ENCODE peak calls at places on chromosome 11, in seven cellular contexts. One of them, this sample, is unnamed.

GRCh38 chr11:128269466-128269865 is 317.9 kb downstream of the ETS1 start:
- DNase-seq in IMR-90: peak; percentile 24
- DNase-seq in endothelial cell of umbilical vein: no peak
- DNase-seq in ovary: no peak
- DNase-seq in A673: no peak
- DNase-seq in psoas muscle: no peak
- DNase-seq in stomach: no peak
- DNase-seq in this sample: no peak

GRCh38 chr11:70471254-70471653 is 72.9 kb downstream of the CTTN start:
- DNase-seq in IMR-90: no peak
- DNase-seq in endothelial cell of umbilical vein: peak; percentile 35
- DNase-seq in ovary: no peak
- DNase-seq in A673: peak; percentile 73
- DNase-seq in psoas muscle: no peak
- DNase-seq in stomach: no peak
- DNase-seq in this sample: peak; percentile 74

GRCh38 chr11:68497761-68498160 is 37.2 kb downstream of the PPP6R3 start:
- DNase-seq in IMR-90: no peak
- DNase-seq in endothelial cell of umbilical vein: no peak
- DNase-seq in ovary: no peak
- DNase-seq in A673: no peak
- DNase-seq in psoas muscle: no peak
- DNase-seq in stomach: no peak
- DNase-seq in this sample: no peak

GRCh38 chr11:31725176-31725575 is 85.9 kb downstream of the PAX6 start:
- DNase-seq in IMR-90: peak; percentile 2
- DNase-seq in endothelial cell of umbilical vein: no peak
- DNase-seq in ovary: no peak
- DNase-seq in A673: no peak
- DNase-seq in psoas muscle: no peak
- DNase-seq in stomach: no peak
- DNase-seq in this sample: no peak

GRCh38 chr11:75202195-75202594 is 38.4 kb upstream of the TPBGL start:
- DNase-seq in IMR-90: no peak
- DNase-seq in endothelial cell of umbilical vein: no peak
- DNase-seq in ovary: no peak
- DNase-seq in A673: no peak
- DNase-seq in psoas muscle: no peak
- DNase-seq in stomach: no peak
- DNase-seq in this sample: no peak

GRCh38 chr11:72293391-72293790 is 49.4 kb upstream of the PHOX2A start:
- DNase-seq in IMR-90: no peak
- DNase-seq in endothelial cell of umbilical vein: no peak
- DNase-seq in ovary: no peak
- DNase-seq in A673: no peak
- DNase-seq in psoas muscle: no peak
- DNase-seq in stomach: no peak
- DNase-seq in this sample: no peak

GRCh38 chr11:10638285-10638684 is 55.3 kb downstream of the IRAG1 start:
- DNase-seq in IMR-90: no peak
- DNase-seq in endothelial cell of umbilical vein: no peak
- DNase-seq in ovary: no peak
- DNase-seq in A673: no peak
- DNase-seq in psoas muscle: no peak
- DNase-seq in stomach: no peak
- DNase-seq in this sample: no peak

GRCh38 chr11:134266841-134267251 is 9.3 kb upstream of the GLB1L3 start:
- DNase-seq in IMR-90: peak; percentile 72
- DNase-seq in endothelial cell of umbilical vein: no peak
- DNase-seq in ovary: no peak
- DNase-seq in A673: no peak
- DNase-seq in psoas muscle: no peak
- DNase-seq in stomach: no peak
- DNase-seq in this sample: no peak

GRCh38 chr11:108112059-108112458 is 9.3 kb upstream of the ACAT1 start:
- DNase-seq in IMR-90: peak; percentile 86
- DNase-seq in endothelial cell of umbilical vein: no peak
- DNase-seq in ovary: no peak
- DNase-seq in A673: no peak
- DNase-seq in psoas muscle: no peak
- DNase-seq in stomach: no peak
- DNase-seq in this sample: no peak

GRCh38 chr11:45022294-45023064 is 71.8 kb upstream of the TP53I11 start:
- DNase-seq in IMR-90: peak; percentile 20
- DNase-seq in endothelial cell of umbilical vein: no peak
- DNase-seq in ovary: no peak
- DNase-seq in A673: no peak
- DNase-seq in psoas muscle: no peak
- DNase-seq in stomach: no peak
- DNase-seq in this sample: no peak

GRCh38 chr11:122617297-122617696 is 38.2 kb upstream of the UBASH3B start:
- DNase-seq in IMR-90: peak; percentile 4
- DNase-seq in endothelial cell of umbilical vein: no peak
- DNase-seq in ovary: no peak
- DNase-seq in A673: no peak
- DNase-seq in psoas muscle: no peak
- DNase-seq in stomach: no peak
- DNase-seq in this sample: no peak

GRCh38 chr11:120894207-120894989 is 129.5 kb upstream of the TBCEL start:
- DNase-seq in IMR-90: no peak
- DNase-seq in endothelial cell of umbilical vein: no peak
- DNase-seq in ovary: no peak
- DNase-seq in A673: peak; percentile 18
- DNase-seq in psoas muscle: peak; percentile 20
- DNase-seq in stomach: no peak
- DNase-seq in this sample: no peak

GRCh38 chr11:68810164-68810563 is 31.6 kb downstream of the CPT1A start:
- DNase-seq in IMR-90: no peak
- DNase-seq in endothelial cell of umbilical vein: no peak
- DNase-seq in ovary: no peak
- DNase-seq in A673: peak; percentile 64
- DNase-seq in psoas muscle: peak; percentile 80
- DNase-seq in stomach: peak; percentile 54
- DNase-seq in this sample: no peak

GRCh38 chr11:64994318-64994717 is 2.5 kb downstream of the BATF2 start:
- DNase-seq in IMR-90: no peak
- DNase-seq in endothelial cell of umbilical vein: no peak
- DNase-seq in ovary: no peak
- DNase-seq in A673: no peak
- DNase-seq in psoas muscle: no peak
- DNase-seq in stomach: no peak
- DNase-seq in this sample: no peak

GRCh38 chr11:64987998-64988854 is 8.5 kb downstream of the BATF2 start:
- DNase-seq in IMR-90: no peak
- DNase-seq in endothelial cell of umbilical vein: no peak
- DNase-seq in ovary: no peak
- DNase-seq in A673: no peak
- DNase-seq in psoas muscle: no peak
- DNase-seq in stomach: no peak
- DNase-seq in this sample: no peak

GRCh38 chr11:64990222-64990918 is 6.4 kb downstream of the BATF2 start:
- DNase-seq in IMR-90: no peak
- DNase-seq in endothelial cell of umbilical vein: peak; percentile 52
- DNase-seq in ovary: no peak
- DNase-seq in A673: no peak
- DNase-seq in psoas muscle: peak; percentile 45
- DNase-seq in stomach: no peak
- DNase-seq in this sample: no peak

GRCh38 chr11:64989416-64989815 is 7.4 kb downstream of the BATF2 start:
- DNase-seq in IMR-90: no peak
- DNase-seq in endothelial cell of umbilical vein: no peak
- DNase-seq in ovary: no peak
- DNase-seq in A673: no peak
- DNase-seq in psoas muscle: no peak
- DNase-seq in stomach: no peak
- DNase-seq in this sample: no peak
- H3K4me3 ChIP-seq in IMR-90: no peak overlapping the region
- H3K4me3 ChIP-seq in endothelial cell of umbilical vein: no peak overlapping the region
- H3K4me3 ChIP-seq in ovary: no peak overlapping the region
- H3K4me3 ChIP-seq in A673: no peak overlapping the region
- H3K4me3 ChIP-seq in psoas muscle: peak overlapping the region; percentile 50
- H3K4me3 ChIP-seq in stomach: peak overlapping the region; percentile 24
- H3K4me3 ChIP-seq in this sample: no peak overlapping the region

DNA sequence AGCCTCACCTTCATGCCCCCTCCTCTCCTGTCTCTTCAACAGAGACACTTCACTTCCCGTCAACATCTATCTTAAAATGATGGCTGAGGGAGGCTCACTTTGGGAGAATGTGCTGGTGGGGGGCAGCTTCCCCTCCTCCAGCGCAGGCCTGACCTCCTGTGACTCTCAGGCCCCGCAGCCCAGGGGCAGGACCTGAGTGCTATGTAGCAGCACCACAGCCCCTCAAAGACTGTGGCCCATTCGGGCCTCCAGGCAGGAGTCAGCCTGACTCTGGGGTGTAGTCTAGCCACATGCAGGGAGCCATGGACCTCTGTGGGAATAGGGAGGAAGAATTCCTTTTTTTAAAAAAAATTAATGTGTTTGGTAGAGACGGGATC is 43.7 kb downstream of the DKK3 start:
- DNase-seq in IMR-90: no peak
- DNase-seq in endothelial cell of umbilical vein: no peak
- DNase-seq in ovary: no peak
- DNase-seq in A673: no peak
- DNase-seq in psoas muscle: no peak
- DNase-seq in stomach: no peak
- DNase-seq in this sample: no peak
- H3K36me3 ChIP-seq in IMR-90: peaks cover 59% of the 10 kb centered on the region
- H3K36me3 ChIP-seq in endothelial cell of umbilical vein: no peaks in the 10 kb centered on the region
- H3K36me3 ChIP-seq in ovary: no peaks in the 10 kb centered on the region
- H3K36me3 ChIP-seq in A673: no peaks in the 10 kb centered on the region
- H3K36me3 ChIP-seq in psoas muscle: no peaks in the 10 kb centered on the region
- H3K36me3 ChIP-seq in stomach: no peaks in the 10 kb centered on the region
- H3K36me3 ChIP-seq in this sample: peaks cover 95% of the 10 kb centered on the region

DNA sequence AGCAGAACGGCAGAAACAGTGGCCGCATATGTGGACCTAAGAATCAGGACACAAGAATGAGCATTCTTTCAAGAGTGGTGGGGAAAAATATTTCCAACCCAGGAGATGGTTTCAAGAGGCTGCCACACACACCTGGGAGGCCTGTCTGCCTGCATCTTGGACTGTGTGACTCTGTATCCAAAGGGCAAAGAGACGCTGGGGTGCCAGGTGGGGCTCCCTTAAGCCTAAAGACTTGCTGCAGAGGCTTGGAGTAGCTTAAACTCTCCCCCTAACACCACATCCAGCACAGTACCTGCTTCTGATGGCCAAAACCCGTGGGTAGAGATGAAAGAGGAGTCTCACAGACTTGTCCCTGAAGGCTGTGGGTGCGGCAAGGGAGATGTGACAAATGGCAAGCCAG is 3.5 kb downstream of the CXCR5 start:
- DNase-seq in IMR-90: no peak
- DNase-seq in endothelial cell of umbilical vein: no peak
- DNase-seq in ovary: no peak
- DNase-seq in A673: no peak
- DNase-seq in psoas muscle: no peak
- DNase-seq in stomach: no peak
- DNase-seq in this sample: no peak
- H3K4me3 ChIP-seq in IMR-90: no peak overlapping the region
- H3K4me3 ChIP-seq in endothelial cell of umbilical vein: no peak overlapping the region
- H3K4me3 ChIP-seq in ovary: no peak overlapping the region
- H3K4me3 ChIP-seq in A673: no peak overlapping the region
- H3K4me3 ChIP-seq in psoas muscle: no peak overlapping the region
- H3K4me3 ChIP-seq in stomach: no peak overlapping the region
- H3K4me3 ChIP-seq in this sample: no peak overlapping the region

GRCh38 chr11:62338218-62338617 is 970 bp downstream of the ASRGL1 start:
- DNase-seq in IMR-90: no peak
- DNase-seq in endothelial cell of umbilical vein: no peak
- DNase-seq in ovary: no peak
- DNase-seq in A673: no peak
- DNase-seq in psoas muscle: no peak
- DNase-seq in stomach: no peak
- DNase-seq in this sample: no peak

GRCh38 chr11:62337682-62338181 is 484 bp downstream of the ASRGL1 start:
- DNase-seq in IMR-90: no peak
- DNase-seq in endothelial cell of umbilical vein: peak; percentile 45
- DNase-seq in ovary: peak; percentile 26
- DNase-seq in A673: peak; percentile 32
- DNase-seq in psoas muscle: no peak
- DNase-seq in stomach: peak; percentile 38
- DNase-seq in this sample: peak; percentile 53

GRCh38 chr11:62336949-62337681 is at the start of gene ASRGL1:
- DNase-seq in IMR-90: peak; percentile 15
- DNase-seq in endothelial cell of umbilical vein: peak; percentile 77
- DNase-seq in ovary: peak; percentile 82
- DNase-seq in A673: peak; percentile 80
- DNase-seq in psoas muscle: peak; percentile 89
- DNase-seq in stomach: peak; percentile 94
- DNase-seq in this sample: peak; percentile 57

GRCh38 chr11:62333768-62334167 is 3.5 kb upstream of the ASRGL1 start:
- DNase-seq in IMR-90: no peak
- DNase-seq in endothelial cell of umbilical vein: no peak
- DNase-seq in ovary: no peak
- DNase-seq in A673: no peak
- DNase-seq in psoas muscle: no peak
- DNase-seq in stomach: no peak
- DNase-seq in this sample: no peak
- H3K36me3 ChIP-seq in IMR-90: no peaks in the 10 kb centered on the region
- H3K36me3 ChIP-seq in endothelial cell of umbilical vein: no peaks in the 10 kb centered on the region
- H3K36me3 ChIP-seq in ovary: no peaks in the 10 kb centered on the region
- H3K36me3 ChIP-seq in A673: no peaks in the 10 kb centered on the region
- H3K36me3 ChIP-seq in psoas muscle: no peaks in the 10 kb centered on the region
- H3K36me3 ChIP-seq in stomach: no peaks in the 10 kb centered on the region
- H3K36me3 ChIP-seq in this sample: no peaks in the 10 kb centered on the region

GRCh38 chr11:66123902-66124301 is 53.8 kb downstream of the PACS1 start:
- DNase-seq in IMR-90: no peak
- DNase-seq in endothelial cell of umbilical vein: no peak
- DNase-seq in ovary: no peak
- DNase-seq in A673: no peak
- DNase-seq in psoas muscle: no peak
- DNase-seq in stomach: peak; percentile 44
- DNase-seq in this sample: no peak
- H3K4me3 ChIP-seq in IMR-90: no peak overlapping the region
- H3K4me3 ChIP-seq in endothelial cell of umbilical vein: no peak overlapping the region
- H3K4me3 ChIP-seq in ovary: no peak overlapping the region
- H3K4me3 ChIP-seq in A673: no peak overlapping the region
- H3K4me3 ChIP-seq in psoas muscle: no peak overlapping the region
- H3K4me3 ChIP-seq in stomach: no peak overlapping the region
- H3K4me3 ChIP-seq in this sample: no peak overlapping the region

DNA sequence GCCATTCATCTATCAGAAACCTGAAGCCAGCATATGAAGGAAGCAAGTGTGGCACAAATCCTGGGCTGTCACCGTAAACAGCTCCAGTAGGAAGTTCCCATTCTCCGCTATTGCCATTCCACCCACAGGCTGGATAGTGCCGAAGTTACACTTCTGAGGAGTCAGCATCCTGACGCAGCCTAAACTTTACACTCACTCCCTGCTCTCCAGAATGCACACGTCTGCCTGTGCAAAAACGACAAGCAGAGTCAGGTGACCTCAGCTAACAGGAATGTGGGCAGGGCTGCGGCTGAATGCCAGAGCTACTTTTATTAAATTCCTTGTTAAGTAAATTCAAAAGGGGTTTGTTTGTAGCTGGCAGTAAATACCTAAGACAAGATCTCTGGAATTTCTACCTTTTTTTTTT is 33.7 kb downstream of the NFRKB start:
- DNase-seq in IMR-90: peak; percentile 96
- DNase-seq in endothelial cell of umbilical vein: peak; percentile 89
- DNase-seq in ovary: peak; percentile 54
- DNase-seq in A673: peak; percentile 90
- DNase-seq in psoas muscle: no peak
- DNase-seq in stomach: peak; percentile 89
- DNase-seq in this sample: peak; percentile 93
- H3K36me3 ChIP-seq in IMR-90: peaks cover 32% of the 10 kb centered on the region
- H3K36me3 ChIP-seq in endothelial cell of umbilical vein: peaks cover 8% of the 10 kb centered on the region
- H3K36me3 ChIP-seq in ovary: no peaks in the 10 kb centered on the region
- H3K36me3 ChIP-seq in A673: peaks cover 53% of the 10 kb centered on the region
- H3K36me3 ChIP-seq in psoas muscle: peaks cover 5% of the 10 kb centered on the region
- H3K36me3 ChIP-seq in stomach: peaks cover 29% of the 10 kb centered on the region
- H3K36me3 ChIP-seq in this sample: peaks cover 16% of the 10 kb centered on the region